ENCODE peak calls at places on chromosomes 1 and 21, in seven cellular contexts. X, Z, B, T, N, Y and L are unnamed samples.

GRCh38 chr1:195604287-195604686 is 1004.0 kb downstream of the KCNT2 start:
- DNase-seq in X (no peak), B (no peak), Z (peak; percentile 28), Y (no peak), N (no peak), T (no peak), L (no peak)

GRCh38 chr1:202879128-202879527 is 9.8 kb downstream of the RABIF start:
- DNase-seq in T (no peak), N (no peak), Y (no peak), B (no peak), X (no peak), Z (no peak), L (no peak)

GRCh38 chr1:67608661-67609571 is 76.1 kb upstream of the GADD45A start:
- DNase-seq in N (no peak), X (no peak), T (no peak), Y (no peak), B (no peak), Z (no peak), L (no peak)

GRCh38 chr1:42679364-42679983 is 2.7 kb upstream of the YBX1 start:
- DNase-seq in Y (no peak), B (no peak), N (no peak), T (no peak), X (no peak), Z (no peak), L (no peak)

GRCh38 chr1:76949503-76949902 is 82.2 kb downstream of the ST6GALNAC5 start:
- DNase-seq in Y (no peak), T (no peak), X (no peak), Z (no peak), B (no peak), N (no peak), L (no peak)

GRCh38 chr1:17844146-17844826 is 89.2 kb downstream of the ACTL8 start:
- DNase-seq in T (no peak), N (no peak), Z (no peak), X (no peak), B (no peak), Y (no peak), L (peak; percentile 23)

GRCh38 chr1:197928849-197929336 is 11.7 kb downstream of the LHX9 start:
- DNase-seq in B (no peak), N (no peak), Y (no peak), T (peak; percentile 35), Z (no peak), X (no peak), L (no peak)

GRCh38 chr1:71393301-71393700 is 312.5 kb upstream of the ZRANB2 start:
- DNase-seq in N (no peak), X (no peak), Y (no peak), B (no peak), Z (no peak), T (no peak), L (no peak)

GRCh38 chr21:17089121-17089520 is 423.7 kb upstream of the CXADR start:
- DNase-seq in Y (no peak), T (no peak), B (no peak), X (no peak), N (peak; percentile 4), Z (no peak), L (no peak)

GRCh38 chr1:224919508-224919907 is 10.0 kb upstream of the DNAH14 start:
- DNase-seq in Y (no peak), Z (no peak), T (no peak), B (no peak), N (no peak), X (no peak), L (no peak)

GRCh38 chr1:117616356-117616755 is 10.5 kb downstream of the TENT5C start:
- DNase-seq in T (no peak), N (no peak), Z (no peak), B (no peak), Y (no peak), X (no peak), L (no peak)

GRCh38 chr1:81296584-81296983 is 504.1 kb upstream of the ADGRL2 start:
- DNase-seq in Z (no peak), T (no peak), X (no peak), Y (no peak), N (no peak), B (no peak), L (no peak)

GRCh38 chr21:45180289-45180599 is 105.9 kb downstream of the ADARB1 start:
- DNase-seq in T (no peak), Z (no peak), B (peak; percentile 83), N (no peak), X (no peak), Y (no peak), L (no peak)

GRCh38 chr1:85708826-85709222 is 591 bp upstream of the ZNHIT6 start:
- DNase-seq in T (no peak), Z (peak; percentile 66), N (no peak), Y (no peak), B (no peak), X (no peak), L (peak; percentile 34)

GRCh38 chr1:190328361-190328760 is 149.3 kb downstream of the BRINP3 start:
- DNase-seq in N (no peak), B (no peak), Y (no peak), X (no peak), T (no peak), Z (no peak), L (no peak)

GRCh38 chr21:45910548-45911221 is 70.9 kb upstream of the COL6A1 start:
- DNase-seq in X (no peak), N (no peak), Z (no peak), T (no peak), Y (no peak), B (no peak), L (peak; percentile 51)

GRCh38 chr1:48031676-48032075 is 34.5 kb upstream of the TRABD2B start:
- DNase-seq in Z (no peak), X (no peak), T (no peak), Y (no peak), B (no peak), N (no peak), L (no peak)

GRCh38 chr1:172674831-172675613 is 16.1 kb downstream of the FASLG start:
- DNase-seq in X (no peak), B (no peak), N (no peak), Z (no peak), T (no peak), Y (no peak), L (no peak)

GRCh38 chr1:8947127-8947691 is 1.5 kb downstream of the CA6 start:
- DNase-seq in Z (no peak), X (no peak), T (peak; percentile 11), N (peak; percentile 52), Y (no peak), B (no peak), L (no peak)

GRCh38 chr1:209844695-209845404 is 17.1 kb downstream of the UTP25 start:
- DNase-seq in T (no peak), X (no peak), Z (no peak), Y (no peak), B (no peak), N (no peak), L (no peak)

GRCh38 chr1:22530701-22531100 is 32.6 kb upstream of the EPHA8 start:
- DNase-seq in T (no peak), X (no peak), Y (no peak), N (no peak), B (no peak), Z (no peak), L (no peak)
- H3K27ac ChIP-seq in T (no peak overlapping the region), X (no peak overlapping the region), Y (peak overlapping the region; percentile 69), N (no peak overlapping the region), B (no peak overlapping the region), Z (no peak overlapping the region), L (no peak overlapping the region)

GRCh38 chr1:31479801-31480200 is 66.8 kb downstream of the SERINC2 start:
- DNase-seq in X (no peak), T (no peak), B (no peak), Z (no peak), Y (no peak), N (no peak), L (no peak)

GRCh38 chr1:31483012-31483946 is 70.3 kb downstream of the SERINC2 start:
- DNase-seq in Y (peak; percentile 12), T (no peak), Z (peak; percentile 43), N (no peak), B (no peak), X (no peak), L (peak; percentile 30)

GRCh38 chr1:31487143-31487542 is 74.1 kb downstream of the SERINC2 start:
- DNase-seq in X (no peak), Z (no peak), Y (no peak), T (no peak), N (no peak), B (no peak), L (no peak)

GRCh38 chr1:31478167-31478566 is 65.2 kb downstream of the SERINC2 start:
- DNase-seq in N (no peak), T (no peak), Z (no peak), B (no peak), Y (no peak), X (no peak), L (no peak)

DNA sequence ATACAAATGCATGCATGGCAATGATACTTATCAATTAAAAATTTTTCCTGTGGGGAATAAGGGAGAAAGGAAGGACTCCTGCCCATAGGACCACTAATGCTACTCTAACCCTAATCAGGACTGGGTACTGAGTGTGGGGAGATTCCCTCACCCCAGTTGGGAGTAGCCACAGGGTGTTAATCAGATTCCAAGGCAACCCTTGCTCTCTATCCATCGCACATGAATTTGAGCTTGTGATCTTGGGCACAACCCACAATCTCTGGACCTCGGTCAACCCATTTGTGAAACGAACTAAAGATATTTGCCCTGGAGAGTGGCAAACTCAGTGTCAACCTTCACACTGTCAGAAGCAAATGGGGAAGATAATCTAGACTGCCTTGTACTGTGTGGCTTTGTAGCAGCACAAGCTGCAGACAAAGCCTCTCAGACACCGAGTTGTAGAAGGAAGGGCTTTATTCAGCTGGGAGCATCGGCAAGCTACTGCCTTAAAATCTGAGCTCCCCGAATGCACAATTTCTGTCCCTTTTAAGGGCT is 69.5 kb downstream of the SERINC2 start:
- DNase-seq in X (no peak), T (no peak), Z (no peak), B (no peak), Y (no peak), N (no peak), L (no peak)
- H3K27ac ChIP-seq in X (no peak overlapping the region), T (no peak overlapping the region), Z (peak overlapping the region; percentile 55), B (no peak overlapping the region), Y (no peak overlapping the region), N (no peak overlapping the region), L (no peak overlapping the region)

DNA sequence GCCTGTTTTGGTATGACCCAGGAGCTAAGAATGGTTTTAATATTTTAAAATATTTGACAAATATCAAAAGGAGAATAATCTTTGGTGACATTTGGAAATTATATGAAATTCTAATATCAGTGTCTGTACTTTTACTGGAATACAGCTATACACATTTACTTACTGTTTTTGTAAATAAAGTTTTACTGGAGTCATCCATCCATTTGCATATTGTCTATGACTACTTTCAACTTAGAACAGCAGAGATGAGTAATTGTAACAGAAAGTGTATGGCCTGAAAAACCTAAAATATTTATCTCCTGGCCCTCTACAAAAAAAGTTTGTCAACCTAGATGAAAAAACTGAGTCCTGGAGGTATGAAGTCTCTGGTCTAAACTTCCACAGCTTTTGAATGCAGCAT is 5.8 kb upstream of the MAP3K7CL start:
- DNase-seq in T (no peak), B (no peak), Z (no peak), N (no peak), Y (no peak), X (no peak), L (no peak)
- H3K27ac ChIP-seq in T (peak overlapping the region; percentile 29), B (no peak overlapping the region), Z (no peak overlapping the region), N (no peak overlapping the region), Y (no peak overlapping the region), X (no peak overlapping the region), L (no peak overlapping the region)

DNA sequence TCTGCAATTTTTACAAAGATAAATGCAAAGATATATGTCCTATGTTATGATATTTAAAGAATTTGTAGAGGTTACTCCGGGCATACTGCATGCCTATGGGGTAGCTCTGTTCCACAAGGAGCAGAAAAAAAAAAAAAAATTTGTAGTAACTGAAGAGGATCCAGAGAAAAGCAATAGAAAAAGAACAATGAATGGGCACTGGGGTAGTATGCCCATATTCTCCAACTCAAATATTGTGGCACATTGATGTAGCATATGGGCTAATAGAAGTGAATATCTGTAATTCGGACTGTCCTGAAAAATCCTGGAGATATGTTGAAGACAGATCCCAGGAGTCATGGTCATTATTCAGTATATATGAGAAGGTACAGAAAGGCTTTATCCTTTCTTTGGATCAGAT is 1.1 kb upstream of the AKIRIN1 start:
- DNase-seq in X (no peak), T (no peak), B (no peak), Z (no peak), N (no peak), Y (no peak), L (no peak)
- H3K27ac ChIP-seq in X (peak overlapping the region; percentile 90), T (peak overlapping the region; percentile 46), B (peak overlapping the region; percentile 79), Z (peak overlapping the region; percentile 98), N (no peak overlapping the region), Y (peak overlapping the region; percentile 97), L (no peak overlapping the region)